ENCODE peak calls at places on chromosomes 7 and 10, in nine cellular contexts. Q is HS-5, V is activated T-cell treated with anti-CD3 and anti-CD28 coated beads for 48 hours, U is iPS-NIHi11, F is NCI-H1105, K is mesendoderm, A is GM10248, B is NCI-H526, S is frontal cortex. Y is an unnamed sample.

GRCh38 chr7:131159961-131160361 is 167.7 kb upstream of the MKLN1 start:
- DNase-seq in A (no peak), B (peak; percentile 90), K (no peak), F (no peak), S (no peak), Q (no peak), V (no peak), U (no peak), Y (peak; percentile 12)

GRCh38 chr7:35380739-35381224 is 126.9 kb upstream of the TBX20 start:
- DNase-seq in S (no peak), U (no peak), B (no peak), V (no peak), A (no peak), K (no peak), F (no peak), Q (no peak), Y (peak; percentile 41)

GRCh38 chr10:2981361-2981801 is 86.0 kb upstream of the PFKP start:
- DNase-seq in V (no peak), S (no peak), F (no peak), A (no peak), K (peak; percentile 12), B (no peak), Q (no peak), U (no peak), Y (no peak)

GRCh38 chr10:86440874-86441838 is 74.6 kb upstream of the GRID1 start:
- DNase-seq in V (no peak), A (no peak), Q (peak; percentile 34), S (no peak), U (no peak), K (peak; percentile 44), B (no peak), F (no peak), Y (peak; percentile 39)

GRCh38 chr10:94287331-94287730 is 75.4 kb downstream of the NOC3L start:
- DNase-seq in K (no peak), V (no peak), U (no peak), S (no peak), Q (no peak), F (no peak), B (no peak), A (no peak), Y (no peak)

GRCh38 chr10:31320179-31320597 is 1.2 kb downstream of the ZEB1 start:
- DNase-seq in U (peak; percentile 49), A (peak; percentile 45), V (peak; percentile 42), F (no peak), K (peak; percentile 55), S (peak; percentile 31), B (no peak), Q (no peak), Y (peak; percentile 48)

GRCh38 chr10:124223711-124224085 is 130.3 kb upstream of the CHST15 start:
- DNase-seq in F (no peak), Q (no peak), U (no peak), V (no peak), S (no peak), K (no peak), B (no peak), A (no peak), Y (no peak)

GRCh38 chr7:23471090-23471859 is 984 bp upstream of the IGF2BP3 start:
- DNase-seq in B (peak; percentile 81), K (peak; percentile 97), U (peak; percentile 77), A (peak; percentile 83), Q (no peak), F (peak; percentile 95), V (peak; percentile 30), S (no peak), Y (peak; percentile 67)

GRCh38 chr7:16926283-16926682 is 44.5 kb upstream of the AGR3 start:
- DNase-seq in V (no peak), Q (no peak), A (no peak), S (no peak), K (peak; percentile 39), F (no peak), B (no peak), U (no peak), Y (peak; percentile 63)

GRCh38 chr7:50962962-50963374 is 180.3 kb upstream of the GRB10 start:
- DNase-seq in A (no peak), K (peak; percentile 46), V (no peak), S (no peak), Q (no peak), B (no peak), U (peak; percentile 75), F (peak; percentile 69), Y (peak; percentile 97)

GRCh38 chr10:96719850-96720421 is 378 bp downstream of the PIK3AP1 start:
- DNase-seq in F (no peak), U (peak; percentile 74), A (peak; percentile 80), V (peak; percentile 51), S (peak; percentile 33), B (peak; percentile 14), Q (no peak), K (peak; percentile 80), Y (no peak)

GRCh38 chr10:75801121-75801520 is 369.7 kb downstream of the LRMDA start:
- DNase-seq in K (peak; percentile 40), S (no peak), A (no peak), B (no peak), U (peak; percentile 28), V (no peak), F (no peak), Q (no peak), Y (no peak)

GRCh38 chr10:1320739-1321331 is 264.6 kb downstream of the WDR37 start:
- DNase-seq in S (no peak), U (no peak), K (no peak), V (no peak), A (no peak), F (no peak), Q (no peak), B (no peak), Y (no peak)